ENCODE peak calls at places on chromosome 3, in six cellular contexts. H is left lung; P is stimulated activated CD8-positive, alpha-beta memory T cell treated with anti-CD3 and anti-CD28 coated beads, Interleukin-15, amount 100 ng/mL, for 4 hours; B is fibroblast of villous mesenchyme; X is omental fat pad; T is HL-60. S is an unnamed sample.

GRCh38 chr3:9061634-9062033 is 98.4 kb upstream of the RAD18 start:
- DNase-seq in H (no peak), B (no peak), P (no peak), X (no peak), T (no peak), S (no peak)

GRCh38 chr3:41652506-41652905 is 309.4 kb downstream of the ULK4 start:
- DNase-seq in P (no peak), H (no peak), X (no peak), T (no peak), B (no peak), S (no peak)

GRCh38 chr3:194871143-194871863 is 185.6 kb downstream of the FAM43A start:
- DNase-seq in H (peak; percentile 49), X (peak; percentile 41), P (no peak), B (peak; percentile 86), T (no peak), S (peak; percentile 83)

GRCh38 chr3:171286580-171287249 is 173.5 kb downstream of the TNIK start:
- DNase-seq in B (peak; percentile 76), P (no peak), X (no peak), T (no peak), H (no peak), S (no peak)

GRCh38 chr3:56833031-56833430 is 31.3 kb upstream of the ARHGEF3 start:
- DNase-seq in B (no peak), P (no peak), H (no peak), T (no peak), X (no peak), S (no peak)

GRCh38 chr3:131072099-131072559 is 45.5 kb downstream of the NEK11 start:
- DNase-seq in B (peak; percentile 36), H (no peak), T (peak; percentile 6), X (no peak), P (no peak), S (no peak)

GRCh38 chr3:72659609-72660008 is 188.6 kb downstream of the SHQ1 start:
- DNase-seq in B (no peak), H (no peak), P (no peak), T (no peak), X (no peak), S (no peak)

GRCh38 chr3:128226794-128227399 is 73.6 kb downstream of the EEFSEC start:
- DNase-seq in X (no peak), T (peak; percentile 10), P (no peak), B (peak; percentile 42), H (no peak), S (peak; percentile 68)

GRCh38 chr3:5090197-5090596 is 31.9 kb upstream of the ARL8B start:
- DNase-seq in B (no peak), P (no peak), X (no peak), T (no peak), H (no peak), S (no peak)

GRCh38 chr3:19886404-19886803 is 47.6 kb downstream of the EFHB start:
- DNase-seq in P (no peak), H (peak; percentile 42), B (no peak), T (no peak), X (no peak), S (no peak)

GRCh38 chr3:138188013-138188352 is 882 bp downstream of the ARMC8 start:
- DNase-seq in P (peak; percentile 3), T (no peak), B (peak; percentile 84), X (peak; percentile 39), H (no peak), S (peak; percentile 46)

GRCh38 chr3:123660900-123661299 is 76.0 kb upstream of the HACD2 start:
- DNase-seq in X (peak; percentile 59), T (no peak), B (peak; percentile 98), P (no peak), H (peak; percentile 91), S (no peak)

GRCh38 chr3:58754074-58754473 is 87.5 kb upstream of the FAM3D start:
- DNase-seq in H (no peak), X (no peak), T (no peak), B (no peak), P (no peak), S (no peak)

GRCh38 chr3:124395165-124395564 is 335.1 kb upstream of the UMPS start:
- DNase-seq in B (peak; percentile 27), P (no peak), H (no peak), X (no peak), T (no peak), S (no peak)

GRCh38 chr3:152290374-152290773 is 21.6 kb downstream of the MBNL1 start:
- DNase-seq in T (no peak), B (no peak), H (no peak), P (no peak), X (no peak), S (no peak)

S was measured in PC-9.